ENCODE peak calls at places on chromosomes 3 and 15, in four cellular contexts. H, U, X and P are unnamed samples.

GRCh38 chr3:140022061-140022781 is 87.2 kb downstream of the CLSTN2 start:
- DNase-seq in X (no peak), H (peak; percentile 4), U (peak; percentile 31), P (no peak)

GRCh38 chr3:51955893-51956770 is 951 bp downstream of the GPR62 start:
- DNase-seq in H (peak; percentile 38), U (no peak), X (no peak), P (no peak)

GRCh38 chr15:71811036-71811736 is 832 bp downstream of the NR2E3 start:
- DNase-seq in U (no peak), X (no peak), H (no peak), P (no peak)

GRCh38 chr3:119357190-119357589 is 63.0 kb downstream of the ARHGAP31 start:
- DNase-seq in U (no peak), X (no peak), H (no peak), P (no peak)

GRCh38 chr3:126212629-126213375 is 32.4 kb upstream of the ALDH1L1 start:
- DNase-seq in U (no peak), H (peak; percentile 48), X (no peak), P (no peak)

GRCh38 chr15:55237219-55238130 is 40.7 kb upstream of the RSL24D1 start:
- DNase-seq in H (no peak), X (peak; percentile 87), U (no peak), P (no peak)

GRCh38 chr3:32934150-32934742 is 17.2 kb upstream of the CCR4 start:
- DNase-seq in X (peak; percentile 54), U (no peak), H (no peak), P (no peak)

GRCh38 chr3:15325228-15325627 is 7.2 kb downstream of the SH3BP5 start:
- DNase-seq in H (peak; percentile 53), U (no peak), X (no peak), P (no peak)

GRCh38 chr3:108461641-108462040 is 48.8 kb downstream of the MYH15 start:
- DNase-seq in X (peak; percentile 4), U (no peak), H (no peak), P (no peak)

GRCh38 chr3:108459225-108459624 is 51.2 kb downstream of the MYH15 start:
- DNase-seq in X (no peak), U (no peak), H (no peak), P (no peak)

GRCh38 chr3:108468577-108468976 is 41.8 kb downstream of the MYH15 start:
- DNase-seq in U (no peak), X (no peak), H (no peak), P (no peak)

GRCh38 chr3:108462899-108463298 is 47.5 kb downstream of the MYH15 start:
- DNase-seq in U (no peak), H (peak; percentile 45), X (no peak), P (no peak)
- TF ChIP-seq CTCF in U (no peak), H (no peak), X (no peak), P (no peak)

GRCh38 chr3:101146946-101147345 is 153.7 kb upstream of the ABI3BP start:
- DNase-seq in H (no peak), U (no peak), X (peak; percentile 45), P (no peak)

GRCh38 chr3:101142160-101142559 is 148.9 kb upstream of the ABI3BP start:
- DNase-seq in X (peak; percentile 48), U (no peak), H (no peak), P (no peak)

GRCh38 chr3:101143002-101143401 is 149.8 kb upstream of the ABI3BP start:
- DNase-seq in U (no peak), X (no peak), H (no peak), P (no peak)

GRCh38 chr3:101141135-101141534 is 147.9 kb upstream of the ABI3BP start:
- DNase-seq in X (no peak), U (no peak), H (no peak), P (no peak)

DNA sequence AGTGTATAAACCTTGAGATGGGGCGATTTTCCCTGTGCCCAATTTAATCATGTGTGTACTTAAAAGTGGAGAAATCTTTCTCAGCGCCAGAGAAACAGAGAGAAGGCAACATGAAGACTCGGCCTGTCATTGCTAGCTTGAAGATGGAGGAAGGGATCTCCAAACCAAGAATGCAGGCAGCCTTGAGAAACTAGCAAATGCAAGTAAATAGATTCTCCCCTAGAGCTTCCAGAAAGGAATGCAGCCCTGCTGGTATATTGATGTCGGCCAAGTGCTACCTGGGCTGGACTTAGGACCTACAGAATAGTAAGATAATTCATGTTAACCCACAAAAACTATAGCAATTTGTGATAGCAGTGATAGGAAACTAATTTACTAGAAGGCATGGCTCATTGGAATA is 150.9 kb upstream of the ABI3BP start:
- DNase-seq in H (no peak), U (no peak), X (no peak), P (no peak)
- TF ChIP-seq CTCF in H (no peak), U (no peak), X (no peak), P (no peak)

GRCh38 chr3:55897573-55898224 is 410.6 kb upstream of the WNT5A start:
- DNase-seq in U (no peak), X (no peak), H (peak; percentile 27), P (no peak)
- TF ChIP-seq CTCF in U (no peak), X (peak; percentile 32), H (peak; percentile 43), P (peak; percentile 40)

GRCh38 chr3:69791919-69792399 is 52.7 kb downstream of the MITF start:
- DNase-seq in X (peak; percentile 81), H (peak; percentile 53), U (no peak), P (no peak)
- TF ChIP-seq CTCF in X (peak; percentile 74), H (peak; percentile 51), U (peak; percentile 53), P (peak; percentile 47)

DNA sequence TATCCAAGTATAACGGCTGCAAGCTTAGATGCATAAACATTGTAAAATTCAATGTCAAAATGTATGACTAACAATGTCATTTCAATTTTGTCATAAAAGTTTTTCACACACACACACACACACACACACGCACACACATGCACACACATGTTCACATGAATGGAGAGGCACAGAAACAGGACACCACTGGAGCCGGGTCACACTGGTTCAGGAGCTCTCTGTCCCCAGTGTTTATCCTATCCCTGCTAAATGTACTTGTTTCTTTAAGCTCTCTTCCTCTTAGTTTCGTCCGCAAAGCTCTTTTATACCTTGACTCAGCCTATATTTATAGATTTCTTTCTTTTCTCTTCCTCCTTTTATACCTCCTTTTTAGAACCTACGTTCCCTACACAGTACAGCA is 249.9 kb downstream of the CADPS start:
- DNase-seq in H (no peak), X (no peak), U (no peak), P (no peak)
- TF ChIP-seq CTCF in H (no peak), X (no peak), U (no peak), P (no peak)

DNA sequence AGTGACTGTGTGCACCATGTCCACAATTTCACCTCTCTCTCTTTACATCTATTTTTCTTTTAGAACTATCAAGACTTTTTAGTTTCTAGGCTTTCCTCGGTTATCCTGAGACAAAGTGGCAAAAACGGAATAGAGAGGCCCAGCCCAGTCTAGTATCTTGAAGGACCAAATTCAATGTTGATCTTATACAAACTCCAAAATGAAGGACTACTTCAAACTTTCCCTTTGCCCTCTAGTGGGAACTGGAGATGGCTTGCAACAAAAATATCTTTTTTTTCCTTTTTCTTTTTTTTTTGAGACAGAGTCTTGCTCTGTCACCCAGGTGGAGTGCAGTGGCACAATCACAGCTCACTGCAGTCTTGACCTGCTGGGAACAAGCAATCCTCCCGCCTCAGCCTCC is 338.5 kb upstream of the UMPS start:
- DNase-seq in U (no peak), H (no peak), X (no peak), P (no peak)
- TF ChIP-seq CTCF in U (no peak), H (no peak), X (no peak), P (no peak)

GRCh38 chr3:112413722-112414121 is 80.8 kb downstream of the CD200 start:
- DNase-seq in H (no peak), U (no peak), X (no peak), P (no peak)

GRCh38 chr3:112413074-112413473 is 80.1 kb downstream of the CD200 start:
- DNase-seq in H (no peak), X (no peak), U (no peak), P (no peak)

GRCh38 chr3:112411425-112411824 is 78.5 kb downstream of the CD200 start:
- DNase-seq in X (no peak), U (no peak), H (no peak), P (no peak)

GRCh38 chr3:112415390-112415789 is 82.4 kb downstream of the CD200 start:
- DNase-seq in H (no peak), X (no peak), U (no peak), P (no peak)

DNA sequence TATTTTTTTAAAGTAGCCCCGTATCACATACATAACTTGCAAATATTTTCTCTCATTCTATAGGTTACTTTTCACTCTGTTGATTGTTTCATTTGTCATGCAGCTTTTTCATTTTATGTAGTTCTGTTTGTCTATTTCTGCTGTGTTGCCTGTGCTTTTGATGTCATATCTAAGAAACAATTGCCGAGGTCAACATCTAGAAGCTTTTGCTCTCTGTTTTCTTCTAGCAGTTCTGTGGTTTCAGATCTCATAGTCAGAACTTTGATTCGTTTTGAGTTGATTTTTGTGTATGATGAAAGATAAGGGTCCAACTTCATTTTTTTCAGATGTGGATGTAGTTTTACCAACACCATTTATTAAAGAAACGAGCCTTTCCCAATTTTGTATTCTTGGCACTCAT is 79.5 kb downstream of the CD200 start:
- DNase-seq in X (no peak), U (no peak), H (no peak), P (no peak)
- TF ChIP-seq CTCF in X (no peak), U (no peak), H (no peak), P (no peak)

GRCh38 chr3:62935793-62936192 is 60.6 kb upstream of the CADPS start:
- DNase-seq in U (no peak), X (no peak), H (no peak), P (no peak)
- TF ChIP-seq CTCF in U (no peak), X (no peak), H (no peak), P (no peak)